ENCODE peak calls at places on chromosome 17, in four cellular contexts. T is stomach, W is A549, D is H54. M is an unnamed sample.

GRCh38 chr17:40910441-40910841 is 25.4 kb upstream of the KRT20 start:
- DNase-seq in T (no peak), W (no peak), D (no peak), M (no peak)

GRCh38 chr17:75673487-75673886 is 6.3 kb downstream of the SAP30BP start:
- DNase-seq in T (no peak), W (no peak), D (peak), M (no peak)

GRCh38 chr17:68445671-68446070 is 11.6 kb downstream of the WIPI1 start:
- DNase-seq in T (no peak), W (no peak), D (no peak), M (no peak)

GRCh38 chr17:2709173-2709661 is 2.3 kb downstream of the CLUH start:
- DNase-seq in T (peak), W (peak), D (no peak), M (peak)

GRCh38 chr17:61251939-61252865 is 147.4 kb upstream of the TBX2 start:
- DNase-seq in T (peak), W (peak), D (peak), M (no peak)

GRCh38 chr17:62819511-62820221 is 11.6 kb upstream of the MARCHF10 start:
- DNase-seq in T (peak), W (peak), D (peak), M (no peak)

GRCh38 chr17:42340691-42341127 is 47.5 kb downstream of the STAT3 start:
- DNase-seq in T (no peak), W (no peak), D (no peak), M (no peak)

GRCh38 chr17:41415411-41415810 is 9.0 kb downstream of the KRT37 start:
- DNase-seq in T (no peak), W (no peak), D (no peak), M (no peak)

GRCh38 chr17:73549841-73550430 is 94.3 kb downstream of the SDK2 start:
- DNase-seq in T (no peak), W (no peak), D (no peak), M (no peak)

GRCh38 chr17:71632328-71632727 is 488.5 kb upstream of the SOX9 start:
- DNase-seq in T (no peak), W (peak), D (no peak), M (no peak)

GRCh38 chr17:29078183-29079045 is 35.5 kb downstream of the PIPOX start:
- DNase-seq in T (no peak), W (no peak), D (peak), M (no peak)

GRCh38 chr17:12522336-12522735 is 143.4 kb upstream of the MYOCD start:
- DNase-seq in T (no peak), W (peak), D (no peak), M (no peak)

GRCh38 chr17:80080081-80080480 is 21.3 kb upstream of the GAA start:
- DNase-seq in T (no peak), W (no peak), D (no peak), M (no peak)

GRCh38 chr17:21286771-21287702 is 2.5 kb downstream of the MAP2K3 start:
- DNase-seq in T (peak), W (peak), D (no peak), M (peak)

GRCh38 chr17:64506576-64507417 is at the start of gene CEP95:
- DNase-seq in T (peak), W (no peak), D (peak), M (peak)
- TF ChIP-seq POLR2A in T (peak), W (peak), D (peak), M (peak)

DNA sequence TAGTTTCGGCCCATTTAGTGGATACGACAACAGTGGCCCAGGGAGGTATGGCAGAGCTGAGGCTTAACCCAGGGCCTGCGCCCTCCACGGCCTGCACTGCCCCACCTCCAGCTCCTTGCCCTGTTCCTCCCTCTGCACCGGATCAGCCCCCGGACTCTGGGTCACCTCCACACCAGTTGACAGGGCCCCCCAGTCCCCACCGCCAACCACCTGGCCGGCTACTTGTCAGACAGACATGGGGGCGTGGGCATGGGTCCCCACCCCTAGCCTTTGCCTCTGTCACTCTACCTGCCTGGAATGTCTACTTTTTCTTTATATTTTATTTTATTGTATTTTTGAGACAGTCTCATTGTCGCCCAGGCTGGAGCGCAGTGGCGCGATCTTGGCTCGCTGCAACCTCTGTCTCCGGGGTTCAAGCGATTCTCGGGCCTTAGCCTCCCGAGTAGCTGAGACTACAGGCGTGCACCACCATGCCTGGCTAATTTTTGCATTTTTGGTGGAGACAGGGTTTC is 3.0 kb upstream of the ACTG1 start:
- DNase-seq in T (no peak), W (no peak), D (no peak), M (no peak)
- TF ChIP-seq POLR2A in T (no peak), W (no peak), D (no peak), M (no peak)

DNA sequence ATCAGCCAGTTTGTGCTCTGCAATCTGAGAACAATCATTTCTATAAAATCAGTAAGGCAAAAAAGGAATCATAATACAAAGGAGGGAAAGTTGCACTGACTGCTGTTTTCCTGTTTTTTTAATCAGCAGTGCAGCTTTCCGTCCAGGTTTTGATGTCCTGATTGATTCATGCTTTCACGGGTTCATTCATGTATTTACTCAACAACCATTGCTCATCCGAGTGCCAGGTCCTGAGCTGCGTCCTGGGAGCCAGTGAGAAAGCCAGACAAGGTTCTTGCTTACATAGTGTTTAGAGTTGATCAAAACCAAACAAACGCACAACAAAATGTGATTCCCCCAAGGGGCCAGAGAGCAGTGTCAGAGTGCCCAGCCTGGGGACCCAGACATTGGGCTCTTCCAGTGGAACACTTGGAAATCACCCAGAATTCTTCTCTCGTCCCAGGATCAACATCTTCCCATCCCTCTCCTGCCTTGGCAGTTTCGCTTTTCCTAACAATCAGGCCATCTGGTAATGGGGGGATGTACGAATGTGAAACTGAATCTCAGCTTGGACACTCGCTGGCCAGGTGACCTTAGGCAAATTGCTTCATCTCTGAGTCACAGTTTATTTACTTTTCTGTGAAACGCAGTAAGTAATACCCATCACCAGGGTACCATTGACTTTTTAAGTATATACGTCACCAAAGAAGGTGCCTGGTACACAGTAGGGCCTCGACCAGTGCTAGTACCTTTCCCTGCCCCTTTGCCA is 13.3 kb upstream of the C1QL1 start:
- DNase-seq in T (no peak), W (peak), D (peak), M (no peak)
- TF ChIP-seq POLR2A in T (no peak), W (no peak), D (no peak), M (no peak)

GRCh38 chr17:77409282-77410161 is 268.8 kb downstream of the SEC14L1 start:
- DNase-seq in T (peak), W (no peak), D (no peak), M (no peak)
- TF ChIP-seq POLR2A in T (no peak), W (no peak), D (no peak), M (no peak)

GRCh38 chr17:81535007-81535328 is 6.8 kb downstream of the FSCN2 start:
- DNase-seq in T (no peak), W (no peak), D (no peak), M (no peak)
- TF ChIP-seq POLR2A in T (no peak), W (no peak), D (no peak), M (no peak)

GRCh38 chr17:16434662-16435061 is 19.3 kb downstream of the TRPV2 start:
- DNase-seq in T (no peak), W (no peak), D (no peak), M (no peak)
- TF ChIP-seq POLR2A in T (no peak), W (no peak), D (no peak), M (peak)

GRCh38 chr17:82274134-82275020 is 877 bp upstream of the CSNK1D start:
- DNase-seq in T (no peak), W (no peak), D (no peak), M (no peak)

GRCh38 chr17:82275326-82275725 is 1.8 kb upstream of the CSNK1D start:
- DNase-seq in T (no peak), W (no peak), D (no peak), M (no peak)

GRCh38 chr17:82272495-82273326 is 789 bp downstream of the CSNK1D start:
- DNase-seq in T (no peak), W (no peak), D (no peak), M (peak)

GRCh38 chr17:82271401-82271800 is 2.1 kb downstream of the CSNK1D start:
- DNase-seq in T (no peak), W (no peak), D (no peak), M (no peak)

GRCh38 chr17:82273327-82274133 is at the start of gene CSNK1D:
- DNase-seq in T (peak), W (peak), D (peak), M (peak)
- TF ChIP-seq POLR2A in T (peak), W (peak), D (peak), M (peak)

GRCh38 chr17:78383725-78384471 is 5.4 kb downstream of the PGS1 start:
- DNase-seq in T (peak), W (no peak), D (peak), M (peak)
- TF ChIP-seq POLR2A in T (no peak), W (no peak), D (no peak), M (no peak)

M was measured in erythroblast.